ENCODE peak calls at places on chromosomes 7 and 10, in eight cellular contexts. E, H, J, T, F, P, L and Y are unnamed samples.

GRCh38 chr7:116210345-116211005 is at the start of gene TES:
- DNase-seq in J (peak), H (no peak), P (peak), L (peak), E (peak), F (peak), T (peak), Y (no peak)

GRCh38 chr7:127885843-127886242 is 145.4 kb downstream of the LRRC4 start:
- DNase-seq in E (peak), L (no peak), F (peak), H (peak), T (peak), J (no peak), P (no peak), Y (peak)

GRCh38 chr10:95395947-95396449 is 105.2 kb upstream of the PDLIM1 start:
- DNase-seq in P (no peak), T (no peak), E (no peak), F (no peak), L (no peak), J (no peak), H (no peak), Y (no peak)

GRCh38 chr10:83935911-83936310 is 203.4 kb upstream of the GHITM start:
- DNase-seq in F (no peak), L (no peak), J (no peak), H (no peak), E (no peak), T (no peak), P (no peak), Y (no peak)

GRCh38 chr10:123967626-123968243 is 76.1 kb upstream of the CPXM2 start:
- DNase-seq in L (no peak), P (peak), J (peak), E (peak), T (peak), H (peak), F (peak), Y (peak)

GRCh38 chr10:43340101-43340500 is 31.3 kb upstream of the FXYD4 start:
- DNase-seq in T (no peak), P (no peak), L (no peak), H (no peak), F (no peak), E (no peak), J (no peak), Y (no peak)

GRCh38 chr10:65083222-65083621 is 1562.0 kb downstream of the REEP3 start:
- DNase-seq in F (no peak), L (no peak), E (no peak), T (no peak), H (no peak), J (no peak), P (no peak), Y (no peak)

GRCh38 chr7:116426428-116427156 is 72.9 kb upstream of the CAV2 start:
- DNase-seq in L (no peak), T (peak), J (no peak), H (peak), P (no peak), E (peak), F (no peak), Y (no peak)

GRCh38 chr10:26566525-26567348 is 128.6 kb downstream of the APBB1IP start:
- DNase-seq in J (no peak), L (no peak), T (no peak), F (peak), P (no peak), H (no peak), E (no peak), Y (no peak)

GRCh38 chr7:17058568-17058967 is 176.8 kb upstream of the AGR3 start:
- DNase-seq in E (peak), L (no peak), T (no peak), J (no peak), F (no peak), P (no peak), H (peak), Y (no peak)